ENCODE peak calls at places on chromosomes 11 and 22, in four cellular contexts. F is colonic mucosa, R is ovary, C is sigmoid colon. H is an unnamed sample. For H3K9me3, the result is how much of the 10 kb centered on the place peaks cover.

GRCh38 chr11:107250017-107250416 is 207.6 kb downstream of the CWF19L2 start:
- DNase-seq in F (no peak), R (no peak), C (no peak), H (no peak)

GRCh38 chr11:78063440-78064181 is at the start of gene THRSP:
- DNase-seq in F (no peak), R (no peak), C (no peak), H (no peak)

GRCh38 chr11:121082670-121083069 is 18.4 kb upstream of the TECTA start:
- DNase-seq in F (no peak), R (no peak), C (no peak), H (no peak)

GRCh38 chr11:125579811-125580210 is 10.5 kb downstream of the EI24 start:
- DNase-seq in F (no peak), R (no peak), C (no peak), H (no peak)

GRCh38 chr22:23563111-23563510 is 17.0 kb downstream of the IGLL1 start:
- DNase-seq in F (no peak), R (peak), C (no peak), H (no peak)

GRCh38 chr11:107840120-107840479 is 18.5 kb downstream of the SLC35F2 start:
- DNase-seq in F (no peak), R (no peak), C (no peak), H (peak)

GRCh38 chr11:70760416-70761020 is 362.2 kb downstream of the CTTN start:
- DNase-seq in F (no peak), R (no peak), C (no peak), H (no peak)

GRCh38 chr11:106091480-106092123 is 14.1 kb downstream of the AASDHPPT start:
- DNase-seq in F (no peak), R (no peak), C (no peak), H (no peak)

GRCh38 chr11:9320047-9320446 is 5.7 kb upstream of the TMEM41B start:
- DNase-seq in F (no peak), R (no peak), C (no peak), H (no peak)

GRCh38 chr11:117822031-117822521 is 2.5 kb downstream of the FXYD2 start:
- DNase-seq in F (no peak), R (peak), C (peak), H (no peak)

GRCh38 chr11:60763692-60764369 is 7.2 kb downstream of the MS4A15 start:
- DNase-seq in F (no peak), R (no peak), C (no peak), H (no peak)

GRCh38 chr11:119720311-119720710 is 8.7 kb downstream of the NECTIN1 start:
- DNase-seq in F (no peak), R (no peak), C (no peak), H (no peak)

GRCh38 chr11:2673871-2674471 is 25.8 kb downstream of the KCNQ1OT1 start:
- DNase-seq in F (no peak), R (peak), C (peak), H (no peak)

GRCh38 chr22:42959472-42960145 is 55.3 kb downstream of the PACSIN2 start:
- DNase-seq in F (peak), R (no peak), C (peak), H (peak)

GRCh38 chr11:116832350-116833290 is 2.9 kb downstream of the APOC3 start:
- DNase-seq in F (no peak), R (no peak), C (no peak), H (no peak)

GRCh38 chr11:46472662-46472994 is 81.1 kb upstream of the CHRM4 start:
- DNase-seq in F (peak), R (no peak), C (no peak), H (no peak)

GRCh38 chr11:111631666-111632039 is 29.4 kb downstream of the SIK2 start:
- DNase-seq in F (no peak), R (no peak), C (no peak), H (no peak)

GRCh38 chr11:127074151-127074761 is 73.7 kb upstream of the KIRREL3 start:
- DNase-seq in F (peak), R (no peak), C (no peak), H (no peak)

GRCh38 chr11:59754494-59754858 is 700 bp upstream of the STX3 start:
- DNase-seq in F (peak), R (no peak), C (no peak), H (peak)

GRCh38 chr11:47980093-47980906 is at the start of gene PTPRJ:
- DNase-seq in F (peak), R (peak), C (peak), H (peak)
- TF ChIP-seq CTCF in F (no peak), R (no peak), C (no peak), H (no peak)

GRCh38 chr11:101369835-101370234 is 214.0 kb downstream of the TRPC6 start:
- DNase-seq in F (no peak), R (no peak), C (no peak), H (no peak)
- H3K9me3 ChIP-seq in F (under half), R (under half), C (under half), H (under half)

GRCh38 chr11:73530109-73530508 is 67.8 kb downstream of the FAM168A start:
- DNase-seq in F (peak), R (no peak), C (no peak), H (no peak)
- TF ChIP-seq CTCF in F (peak), R (no peak), C (no peak), H (no peak)

GRCh38 chr11:50073113-50074105 is 40.7 kb downstream of the OR4C45 start:
- DNase-seq in F (no peak), R (no peak), C (no peak), H (no peak)
- H3K9me3 ChIP-seq in F (under half), R (under half), C (under half), H (under half)

GRCh38 chr11:30317030-30317429 is 5.9 kb upstream of the ARL14EP start:
- DNase-seq in F (no peak), R (no peak), C (no peak), H (no peak)

GRCh38 chr11:30313580-30313979 is 9.3 kb upstream of the ARL14EP start:
- DNase-seq in F (no peak), R (no peak), C (no peak), H (no peak)

GRCh38 chr11:30316237-30316636 is 6.7 kb upstream of the ARL14EP start:
- DNase-seq in F (no peak), R (no peak), C (no peak), H (no peak)

GRCh38 chr11:30312243-30312642 is 10.7 kb upstream of the ARL14EP start:
- DNase-seq in F (no peak), R (no peak), C (no peak), H (no peak)

GRCh38 chr11:30314625-30315024 is 8.3 kb upstream of the ARL14EP start:
- DNase-seq in F (no peak), R (no peak), C (no peak), H (no peak)
- TF ChIP-seq CTCF in F (no peak), R (no peak), C (peak), H (no peak)

H was measured in prostate gland.